ENCODE peak calls at places on chromosomes 6 and 20, in ten cellular contexts. One of them, this sample, is unnamed.

GRCh38 chr20:58228484-58229197 is at the start of gene ANKRD60:
- DNase-seq in fibroblast of pulmonary artery: peak; percentile 64
- DNase-seq in Karpas-422: no peak
- DNase-seq in activated naive CD4-positive, alpha-beta T cell treated with anti-CD3 and anti-CD28 coated beads, Interleukin-2, amount 10 ng/mL, durations not matched to agents 7 days and 5 days: peak; percentile 36
- DNase-seq in NCI-H1694 treated with DMSO at 0.1 percent for 48 hours: no peak
- DNase-seq in T-helper 17 cell: peak; percentile 48
- DNase-seq in A673: peak; percentile 60
- DNase-seq in T-helper 1 cell: peak; percentile 65
- DNase-seq in stimulated activated CD8-positive, alpha-beta memory T cell treated with anti-CD3 and anti-CD28 coated beads, Interleukin-2, amount 100 ng/mL, for 1 hour: no peak
- DNase-seq in activated T-helper 1 cell treated with anti-CD3 and anti-CD28 coated beads, Interleukin-2, amount 50 U/mL, for 16 hours: peak; percentile 28
- DNase-seq in this sample: no peak

GRCh38 chr6:24788031-24788665 is 10.6 kb downstream of the ARMH2 start:
- DNase-seq in fibroblast of pulmonary artery: no peak
- DNase-seq in Karpas-422: no peak
- DNase-seq in activated naive CD4-positive, alpha-beta T cell treated with anti-CD3 and anti-CD28 coated beads, Interleukin-2, amount 10 ng/mL, durations not matched to agents 7 days and 5 days: no peak
- DNase-seq in NCI-H1694 treated with DMSO at 0.1 percent for 48 hours: no peak
- DNase-seq in T-helper 17 cell: no peak
- DNase-seq in A673: no peak
- DNase-seq in T-helper 1 cell: no peak
- DNase-seq in stimulated activated CD8-positive, alpha-beta memory T cell treated with anti-CD3 and anti-CD28 coated beads, Interleukin-2, amount 100 ng/mL, for 1 hour: no peak
- DNase-seq in activated T-helper 1 cell treated with anti-CD3 and anti-CD28 coated beads, Interleukin-2, amount 50 U/mL, for 16 hours: no peak
- DNase-seq in this sample: no peak

GRCh38 chr6:2661651-2662050 is 89.1 kb downstream of the MYLK4 start:
- DNase-seq in fibroblast of pulmonary artery: no peak
- DNase-seq in Karpas-422: no peak
- DNase-seq in activated naive CD4-positive, alpha-beta T cell treated with anti-CD3 and anti-CD28 coated beads, Interleukin-2, amount 10 ng/mL, durations not matched to agents 7 days and 5 days: no peak
- DNase-seq in NCI-H1694 treated with DMSO at 0.1 percent for 48 hours: no peak
- DNase-seq in T-helper 17 cell: no peak
- DNase-seq in A673: no peak
- DNase-seq in T-helper 1 cell: no peak
- DNase-seq in stimulated activated CD8-positive, alpha-beta memory T cell treated with anti-CD3 and anti-CD28 coated beads, Interleukin-2, amount 100 ng/mL, for 1 hour: no peak
- DNase-seq in activated T-helper 1 cell treated with anti-CD3 and anti-CD28 coated beads, Interleukin-2, amount 50 U/mL, for 16 hours: no peak
- DNase-seq in this sample: no peak

GRCh38 chr6:168407842-168408241 is 33.1 kb upstream of the SMOC2 start:
- DNase-seq in fibroblast of pulmonary artery: no peak
- DNase-seq in Karpas-422: no peak
- DNase-seq in activated naive CD4-positive, alpha-beta T cell treated with anti-CD3 and anti-CD28 coated beads, Interleukin-2, amount 10 ng/mL, durations not matched to agents 7 days and 5 days: no peak
- DNase-seq in NCI-H1694 treated with DMSO at 0.1 percent for 48 hours: no peak
- DNase-seq in T-helper 17 cell: no peak
- DNase-seq in A673: no peak
- DNase-seq in T-helper 1 cell: no peak
- DNase-seq in stimulated activated CD8-positive, alpha-beta memory T cell treated with anti-CD3 and anti-CD28 coated beads, Interleukin-2, amount 100 ng/mL, for 1 hour: no peak
- DNase-seq in activated T-helper 1 cell treated with anti-CD3 and anti-CD28 coated beads, Interleukin-2, amount 50 U/mL, for 16 hours: no peak
- DNase-seq in this sample: no peak

GRCh38 chr6:37779111-37779800 is 40.3 kb upstream of the ZFAND3 start:
- DNase-seq in fibroblast of pulmonary artery: no peak
- DNase-seq in Karpas-422: no peak
- DNase-seq in activated naive CD4-positive, alpha-beta T cell treated with anti-CD3 and anti-CD28 coated beads, Interleukin-2, amount 10 ng/mL, durations not matched to agents 7 days and 5 days: no peak
- DNase-seq in NCI-H1694 treated with DMSO at 0.1 percent for 48 hours: no peak
- DNase-seq in T-helper 17 cell: no peak
- DNase-seq in A673: no peak
- DNase-seq in T-helper 1 cell: no peak
- DNase-seq in stimulated activated CD8-positive, alpha-beta memory T cell treated with anti-CD3 and anti-CD28 coated beads, Interleukin-2, amount 100 ng/mL, for 1 hour: no peak
- DNase-seq in activated T-helper 1 cell treated with anti-CD3 and anti-CD28 coated beads, Interleukin-2, amount 50 U/mL, for 16 hours: no peak
- DNase-seq in this sample: no peak

GRCh38 chr20:62309198-62309944 is 6.6 kb downstream of the ADRM1 start:
- DNase-seq in fibroblast of pulmonary artery: no peak
- DNase-seq in Karpas-422: no peak
- DNase-seq in activated naive CD4-positive, alpha-beta T cell treated with anti-CD3 and anti-CD28 coated beads, Interleukin-2, amount 10 ng/mL, durations not matched to agents 7 days and 5 days: no peak
- DNase-seq in NCI-H1694 treated with DMSO at 0.1 percent for 48 hours: no peak
- DNase-seq in T-helper 17 cell: no peak
- DNase-seq in A673: no peak
- DNase-seq in T-helper 1 cell: no peak
- DNase-seq in stimulated activated CD8-positive, alpha-beta memory T cell treated with anti-CD3 and anti-CD28 coated beads, Interleukin-2, amount 100 ng/mL, for 1 hour: no peak
- DNase-seq in activated T-helper 1 cell treated with anti-CD3 and anti-CD28 coated beads, Interleukin-2, amount 50 U/mL, for 16 hours: no peak
- DNase-seq in this sample: no peak

GRCh38 chr6:157287247-157287850 is 36.0 kb downstream of the TMEM242 start:
- DNase-seq in fibroblast of pulmonary artery: no peak
- DNase-seq in Karpas-422: no peak
- DNase-seq in activated naive CD4-positive, alpha-beta T cell treated with anti-CD3 and anti-CD28 coated beads, Interleukin-2, amount 10 ng/mL, durations not matched to agents 7 days and 5 days: no peak
- DNase-seq in NCI-H1694 treated with DMSO at 0.1 percent for 48 hours: no peak
- DNase-seq in T-helper 17 cell: no peak
- DNase-seq in A673: no peak
- DNase-seq in T-helper 1 cell: no peak
- DNase-seq in stimulated activated CD8-positive, alpha-beta memory T cell treated with anti-CD3 and anti-CD28 coated beads, Interleukin-2, amount 100 ng/mL, for 1 hour: no peak
- DNase-seq in activated T-helper 1 cell treated with anti-CD3 and anti-CD28 coated beads, Interleukin-2, amount 50 U/mL, for 16 hours: no peak
- DNase-seq in this sample: no peak

GRCh38 chr6:75673885-75674284 is 72.2 kb downstream of the SENP6 start:
- DNase-seq in fibroblast of pulmonary artery: peak; percentile 5
- DNase-seq in Karpas-422: no peak
- DNase-seq in activated naive CD4-positive, alpha-beta T cell treated with anti-CD3 and anti-CD28 coated beads, Interleukin-2, amount 10 ng/mL, durations not matched to agents 7 days and 5 days: no peak
- DNase-seq in NCI-H1694 treated with DMSO at 0.1 percent for 48 hours: no peak
- DNase-seq in T-helper 17 cell: no peak
- DNase-seq in A673: no peak
- DNase-seq in T-helper 1 cell: no peak
- DNase-seq in stimulated activated CD8-positive, alpha-beta memory T cell treated with anti-CD3 and anti-CD28 coated beads, Interleukin-2, amount 100 ng/mL, for 1 hour: no peak
- DNase-seq in activated T-helper 1 cell treated with anti-CD3 and anti-CD28 coated beads, Interleukin-2, amount 50 U/mL, for 16 hours: no peak
- DNase-seq in this sample: no peak

GRCh38 chr6:20215310-20215709 is 3.0 kb upstream of the MBOAT1 start:
- DNase-seq in fibroblast of pulmonary artery: no peak
- DNase-seq in Karpas-422: no peak
- DNase-seq in activated naive CD4-positive, alpha-beta T cell treated with anti-CD3 and anti-CD28 coated beads, Interleukin-2, amount 10 ng/mL, durations not matched to agents 7 days and 5 days: no peak
- DNase-seq in NCI-H1694 treated with DMSO at 0.1 percent for 48 hours: no peak
- DNase-seq in T-helper 17 cell: no peak
- DNase-seq in A673: peak; percentile 21
- DNase-seq in T-helper 1 cell: no peak
- DNase-seq in stimulated activated CD8-positive, alpha-beta memory T cell treated with anti-CD3 and anti-CD28 coated beads, Interleukin-2, amount 100 ng/mL, for 1 hour: no peak
- DNase-seq in activated T-helper 1 cell treated with anti-CD3 and anti-CD28 coated beads, Interleukin-2, amount 50 U/mL, for 16 hours: no peak
- DNase-seq in this sample: no peak

GRCh38 chr20:38714308-38714707 is 10.0 kb upstream of the SLC32A1 start:
- DNase-seq in fibroblast of pulmonary artery: no peak
- DNase-seq in Karpas-422: no peak
- DNase-seq in activated naive CD4-positive, alpha-beta T cell treated with anti-CD3 and anti-CD28 coated beads, Interleukin-2, amount 10 ng/mL, durations not matched to agents 7 days and 5 days: no peak
- DNase-seq in NCI-H1694 treated with DMSO at 0.1 percent for 48 hours: no peak
- DNase-seq in T-helper 17 cell: no peak
- DNase-seq in A673: no peak
- DNase-seq in T-helper 1 cell: no peak
- DNase-seq in stimulated activated CD8-positive, alpha-beta memory T cell treated with anti-CD3 and anti-CD28 coated beads, Interleukin-2, amount 100 ng/mL, for 1 hour: no peak
- DNase-seq in activated T-helper 1 cell treated with anti-CD3 and anti-CD28 coated beads, Interleukin-2, amount 50 U/mL, for 16 hours: no peak
- DNase-seq in this sample: no peak

GRCh38 chr6:100463685-100464161 is 998 bp downstream of the SIM1 start:
- DNase-seq in fibroblast of pulmonary artery: no peak
- DNase-seq in Karpas-422: no peak
- DNase-seq in activated naive CD4-positive, alpha-beta T cell treated with anti-CD3 and anti-CD28 coated beads, Interleukin-2, amount 10 ng/mL, durations not matched to agents 7 days and 5 days: no peak
- DNase-seq in NCI-H1694 treated with DMSO at 0.1 percent for 48 hours: no peak
- DNase-seq in T-helper 17 cell: no peak
- DNase-seq in A673: no peak
- DNase-seq in T-helper 1 cell: no peak
- DNase-seq in stimulated activated CD8-positive, alpha-beta memory T cell treated with anti-CD3 and anti-CD28 coated beads, Interleukin-2, amount 100 ng/mL, for 1 hour: no peak
- DNase-seq in activated T-helper 1 cell treated with anti-CD3 and anti-CD28 coated beads, Interleukin-2, amount 50 U/mL, for 16 hours: no peak
- DNase-seq in this sample: no peak

GRCh38 chr20:63080411-63080810 is 73.6 kb upstream of the BHLHE23 start:
- DNase-seq in fibroblast of pulmonary artery: no peak
- DNase-seq in Karpas-422: no peak
- DNase-seq in activated naive CD4-positive, alpha-beta T cell treated with anti-CD3 and anti-CD28 coated beads, Interleukin-2, amount 10 ng/mL, durations not matched to agents 7 days and 5 days: no peak
- DNase-seq in NCI-H1694 treated with DMSO at 0.1 percent for 48 hours: no peak
- DNase-seq in T-helper 17 cell: no peak
- DNase-seq in A673: no peak
- DNase-seq in T-helper 1 cell: no peak
- DNase-seq in stimulated activated CD8-positive, alpha-beta memory T cell treated with anti-CD3 and anti-CD28 coated beads, Interleukin-2, amount 100 ng/mL, for 1 hour: no peak
- DNase-seq in activated T-helper 1 cell treated with anti-CD3 and anti-CD28 coated beads, Interleukin-2, amount 50 U/mL, for 16 hours: no peak
- DNase-seq in this sample: peak; percentile 17

GRCh38 chr6:139981810-139982550 is 607.5 kb upstream of the CITED2 start:
- DNase-seq in fibroblast of pulmonary artery: peak; percentile 71
- DNase-seq in Karpas-422: no peak
- DNase-seq in activated naive CD4-positive, alpha-beta T cell treated with anti-CD3 and anti-CD28 coated beads, Interleukin-2, amount 10 ng/mL, durations not matched to agents 7 days and 5 days: no peak
- DNase-seq in NCI-H1694 treated with DMSO at 0.1 percent for 48 hours: no peak
- DNase-seq in T-helper 17 cell: no peak
- DNase-seq in A673: peak; percentile 97
- DNase-seq in T-helper 1 cell: no peak
- DNase-seq in stimulated activated CD8-positive, alpha-beta memory T cell treated with anti-CD3 and anti-CD28 coated beads, Interleukin-2, amount 100 ng/mL, for 1 hour: no peak
- DNase-seq in activated T-helper 1 cell treated with anti-CD3 and anti-CD28 coated beads, Interleukin-2, amount 50 U/mL, for 16 hours: no peak
- DNase-seq in this sample: no peak

GRCh38 chr6:5679696-5680494 is 326.8 kb downstream of the NRN1 start:
- DNase-seq in fibroblast of pulmonary artery: no peak
- DNase-seq in Karpas-422: no peak
- DNase-seq in activated naive CD4-positive, alpha-beta T cell treated with anti-CD3 and anti-CD28 coated beads, Interleukin-2, amount 10 ng/mL, durations not matched to agents 7 days and 5 days: no peak
- DNase-seq in NCI-H1694 treated with DMSO at 0.1 percent for 48 hours: no peak
- DNase-seq in T-helper 17 cell: no peak
- DNase-seq in A673: no peak
- DNase-seq in T-helper 1 cell: no peak
- DNase-seq in stimulated activated CD8-positive, alpha-beta memory T cell treated with anti-CD3 and anti-CD28 coated beads, Interleukin-2, amount 100 ng/mL, for 1 hour: no peak
- DNase-seq in activated T-helper 1 cell treated with anti-CD3 and anti-CD28 coated beads, Interleukin-2, amount 50 U/mL, for 16 hours: no peak
- DNase-seq in this sample: no peak

This sample was measured in breast epithelium.